ENCODE peak calls at places on chromosomes 4 and X, in six cellular contexts. S is astrocyte of the cerebellum; Q is omental fat pad; I is activated T-cell treated with anti-CD3 and anti-CD28 coated beads, Interleukin-2, amount 50 U/mL, for 72 hours; B is T-helper 22 cell; J is T1000. E is an unnamed sample.

GRCh38 chr4:98143001-98143899 is at the start of gene STPG2:
- DNase-seq in S (peak; percentile 59), Q (peak; percentile 62), I (peak; percentile 94), B (peak; percentile 89), J (peak; percentile 70), E (peak; percentile 98)

GRCh38 chr4:4259484-4260100 is 11.6 kb upstream of the TMEM128 start:
- DNase-seq in S (no peak), Q (no peak), I (no peak), B (no peak), J (no peak), E (no peak)

GRCh38 chr4:72827968-72828367 is 241.5 kb downstream of the COX18 start:
- DNase-seq in S (no peak), Q (no peak), I (no peak), B (no peak), J (no peak), E (no peak)

GRCh38 chr4:119664168-119664907 is 35.7 kb upstream of the PDE5A start:
- DNase-seq in S (no peak), Q (no peak), I (no peak), B (no peak), J (no peak), E (no peak)

GRCh38 chr4:8534129-8534528 is 46.1 kb upstream of the GPR78 start:
- DNase-seq in S (peak; percentile 59), Q (no peak), I (no peak), B (no peak), J (no peak), E (no peak)

GRCh38 chr4:141020801-141021261 is 112.4 kb downstream of the RNF150 start:
- DNase-seq in S (peak; percentile 70), Q (no peak), I (no peak), B (no peak), J (no peak), E (no peak)

GRCh38 chr4:153514001-153514526 is 47.9 kb downstream of the TMEM131L start:
- DNase-seq in S (peak; percentile 89), Q (no peak), I (no peak), B (no peak), J (no peak), E (no peak)

GRCh38 chrX:69019073-69019890 is 146.0 kb downstream of the PJA1 start:
- DNase-seq in S (no peak), Q (no peak), I (no peak), B (no peak), J (no peak), E (no peak)

GRCh38 chrX:41029332-41029731 is 55.9 kb upstream of the USP9X start:
- DNase-seq in S (no peak), Q (no peak), I (no peak), B (no peak), J (no peak), E (no peak)

GRCh38 chr4:2220016-2220620 is 21.8 kb downstream of the HAUS3 start:
- DNase-seq in S (peak; percentile 53), Q (peak; percentile 51), I (peak; percentile 80), B (peak; percentile 40), J (peak; percentile 67), E (peak; percentile 62)

E was measured in stimulated activated naive B cell treated with anti-CD40 and anti-IgM and Interleukin-4, amounts not matched to agents 10 μg/mL and 1 μg/mL and 100 μg/mL, for 72 hours.